ENCODE peak calls at places on chromosomes 11 and 22, in ten cellular contexts. D, E, I, J, U, M, A, T, W and F are unnamed samples.

GRCh38 chr11:28585007-28585406 is 476.8 kb downstream of the METTL15 start:
- DNase-seq in A (no peak), U (no peak), W (no peak), M (no peak), J (no peak), T (no peak), I (no peak), E (no peak), D (no peak), F (no peak)

GRCh38 chr22:37749223-37749622 is 52.4 kb downstream of the TRIOBP start:
- DNase-seq in D (no peak), J (no peak), W (no peak), M (no peak), I (no peak), E (no peak), T (no peak), U (peak; percentile 84), A (no peak), F (no peak)

GRCh38 chr11:60809691-60810090 is 24.6 kb downstream of the MS4A10 start:
- DNase-seq in M (no peak), U (no peak), A (no peak), J (no peak), W (no peak), D (no peak), I (no peak), T (no peak), E (no peak), F (no peak)

GRCh38 chr11:27532652-27533325 is 26.2 kb upstream of the LIN7C start:
- DNase-seq in J (no peak), T (no peak), A (no peak), W (no peak), D (no peak), M (no peak), U (no peak), E (no peak), I (no peak), F (no peak)

GRCh38 chr22:42547562-42547961 is 6.2 kb upstream of the SERHL2 start:
- DNase-seq in J (no peak), U (no peak), T (no peak), A (no peak), W (no peak), M (no peak), E (no peak), D (no peak), I (no peak), F (no peak)

GRCh38 chr11:94563176-94563847 is 3.9 kb upstream of the PIWIL4 start:
- DNase-seq in M (no peak), T (no peak), D (no peak), E (no peak), J (no peak), U (no peak), I (peak; percentile 39), A (no peak), W (no peak), F (no peak)

GRCh38 chr11:57491371-57492061 is 24.0 kb downstream of the SLC43A1 start:
- DNase-seq in E (no peak), A (peak; percentile 46), W (peak; percentile 38), J (no peak), M (peak; percentile 90), U (peak; percentile 50), I (peak; percentile 85), T (no peak), D (peak; percentile 78), F (peak; percentile 57)

GRCh38 chr11:79062814-79063762 is 377.7 kb downstream of the TENM4 start:
- DNase-seq in T (no peak), U (no peak), W (peak; percentile 18), D (no peak), I (peak; percentile 80), A (no peak), M (peak; percentile 64), J (no peak), E (no peak), F (no peak)

GRCh38 chr11:27291302-27291889 is 71.6 kb downstream of the CCDC34 start:
- DNase-seq in I (peak; percentile 67), T (no peak), U (peak; percentile 55), M (no peak), D (no peak), W (no peak), J (no peak), A (peak; percentile 82), E (no peak), F (peak; percentile 2)

GRCh38 chr11:66970808-66971442 is 4.2 kb upstream of the C11orf86 start:
- DNase-seq in W (peak; percentile 95), T (peak; percentile 77), J (no peak), E (no peak), U (no peak), A (peak; percentile 29), D (no peak), M (no peak), I (no peak), F (peak; percentile 57)

GRCh38 chr11:2207773-2208621 is 36.4 kb upstream of the TH start:
- DNase-seq in I (no peak), T (peak; percentile 34), M (peak; percentile 33), U (peak; percentile 19), W (no peak), J (no peak), D (peak; percentile 51), E (no peak), A (no peak), F (no peak)

GRCh38 chr11:19719960-19720359 is 7.3 kb downstream of the NAV2 start:
- DNase-seq in D (no peak), U (no peak), T (no peak), I (no peak), E (no peak), W (no peak), A (no peak), M (no peak), J (no peak), F (no peak)

GRCh38 chr11:33321483-33321882 is 64.3 kb downstream of the HIPK3 start:
- DNase-seq in U (no peak), W (no peak), M (no peak), A (no peak), T (no peak), J (no peak), E (no peak), D (no peak), I (no peak), F (no peak)

GRCh38 chr11:132099692-132100091 is 729.3 kb downstream of the NTM start:
- DNase-seq in E (no peak), U (no peak), T (no peak), M (peak; percentile 81), W (no peak), J (no peak), I (peak; percentile 83), D (no peak), A (no peak), F (peak; percentile 23)

GRCh38 chr11:71140206-71140919 is 112.0 kb downstream of the SHANK2 start:
- DNase-seq in I (no peak), E (no peak), J (no peak), A (no peak), T (no peak), U (no peak), M (no peak), D (peak; percentile 56), W (no peak), F (no peak)
- H3K27ac ChIP-seq in I (no peak overlapping the region), E (peak overlapping the region; percentile 72), J (no peak overlapping the region), A (no peak overlapping the region), T (no peak overlapping the region), U (no peak overlapping the region), M (no peak overlapping the region), D (no peak overlapping the region), W (no peak overlapping the region), F (no peak overlapping the region)

DNA sequence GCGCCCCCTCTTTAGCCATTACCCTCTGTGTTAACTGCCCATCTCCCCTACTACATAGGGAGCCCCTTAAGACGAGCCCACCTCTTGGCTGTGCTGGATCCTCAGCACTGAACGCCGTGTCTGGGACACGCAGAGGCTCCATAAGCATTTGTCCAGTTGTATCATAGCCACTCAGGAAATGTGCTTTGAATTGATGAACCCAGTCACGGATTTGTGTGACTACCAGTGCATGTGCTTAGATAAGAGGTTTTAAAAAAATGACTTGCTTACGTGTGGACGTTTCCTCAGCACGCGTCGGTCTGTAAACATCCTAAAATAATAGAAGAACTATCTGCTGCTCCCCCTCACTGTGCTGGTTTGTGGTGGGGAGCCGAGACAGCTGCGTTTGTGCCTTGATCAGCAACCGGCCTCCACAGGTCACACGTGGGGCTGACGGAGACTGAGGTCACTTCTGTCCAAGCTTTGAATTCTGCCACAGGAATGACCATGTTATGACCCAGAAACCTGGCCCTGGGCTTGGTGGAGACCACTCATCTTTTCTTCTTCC is 4.2 kb downstream of the MICAL2 start:
- DNase-seq in I (no peak), D (no peak), U (no peak), A (no peak), E (no peak), T (no peak), J (no peak), W (no peak), M (no peak), F (no peak)
- TF ChIP-seq POLR2AphosphoS5 in I (no peak), D (no peak), U (no peak), A (no peak), E (no peak), T (no peak), J (no peak), W (no peak), M (no peak), F (no peak)

DNA sequence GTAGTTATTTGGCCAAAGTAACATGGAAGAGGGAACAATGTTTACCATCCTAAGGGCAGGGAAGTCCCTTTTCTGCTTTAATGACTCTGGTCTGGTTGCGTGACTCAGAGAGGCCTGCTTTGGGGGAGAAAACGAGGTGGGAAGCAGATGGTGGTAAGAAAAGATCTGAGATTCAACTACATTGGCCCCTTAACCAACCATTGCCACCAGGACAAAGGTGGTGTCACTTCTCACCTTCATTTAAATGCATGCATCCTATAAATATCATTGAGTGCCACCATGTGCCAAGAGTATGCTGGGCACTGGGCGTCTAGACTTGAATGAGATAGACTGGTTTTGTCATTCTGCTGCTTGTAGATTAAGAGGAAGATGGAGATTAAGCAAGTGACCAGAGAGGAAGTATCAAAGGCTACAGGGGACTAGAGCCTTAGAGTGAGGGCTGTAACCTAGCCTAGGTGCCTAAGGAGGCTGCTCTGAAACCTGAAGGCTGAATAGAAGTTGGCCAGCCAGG is 3.6 kb upstream of the SORL1 start:
- DNase-seq in I (no peak), A (no peak), D (no peak), E (no peak), M (no peak), J (no peak), U (no peak), W (no peak), T (no peak), F (peak; percentile 51)
- H3K27ac ChIP-seq in I (no peak overlapping the region), A (peak overlapping the region; percentile 92), D (peak overlapping the region; percentile 83), E (no peak overlapping the region), M (no peak overlapping the region), J (no peak overlapping the region), U (no peak overlapping the region), W (no peak overlapping the region), T (no peak overlapping the region), F (peak overlapping the region; percentile 80)

DNA sequence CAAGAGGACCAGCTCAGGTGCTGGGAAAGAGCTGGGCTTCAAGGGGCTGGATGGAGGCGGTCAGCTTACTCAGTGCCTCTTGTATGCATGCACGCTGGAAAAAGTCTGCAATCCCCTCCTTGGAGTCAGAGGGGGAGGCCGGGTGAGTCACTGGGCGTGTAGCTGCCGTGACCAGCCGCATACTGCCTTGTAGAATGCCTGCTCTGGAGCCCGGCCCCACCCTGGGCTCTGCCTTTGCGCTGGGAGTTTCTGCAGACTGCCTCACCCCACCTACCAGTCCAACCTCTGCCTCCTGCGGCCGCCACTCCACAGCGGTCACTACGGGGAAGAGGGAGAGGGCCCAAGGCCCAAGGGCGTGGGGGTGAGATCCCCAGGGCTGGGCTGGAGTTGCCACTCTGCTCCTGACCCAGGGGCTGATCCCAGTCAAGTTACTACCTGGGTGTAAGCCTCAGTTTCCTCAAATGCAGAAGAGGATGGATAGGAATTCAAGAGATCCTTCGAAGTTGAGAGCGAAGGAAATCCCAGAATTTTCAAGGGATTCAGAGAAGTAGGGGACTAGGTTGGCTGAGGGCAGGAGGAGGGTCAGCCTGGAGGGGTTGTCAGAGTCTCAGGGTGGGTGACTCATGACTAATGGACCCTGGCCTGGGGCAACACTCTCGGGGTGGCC is 4.1 kb downstream of the MRGPRF start:
- DNase-seq in T (peak; percentile 98), U (peak; percentile 79), W (peak; percentile 36), M (no peak), A (peak; percentile 82), J (no peak), D (peak; percentile 66), E (peak; percentile 91), I (no peak), F (no peak)
- TF ChIP-seq POLR2AphosphoS5 in T (peak; percentile 82), U (peak; percentile 65), W (no peak), M (no peak), A (peak; percentile 82), J (no peak), D (peak; percentile 56), E (no peak), I (no peak), F (no peak)